ENCODE peak calls at places on chromosome 2, in six cellular contexts. One of them, this sample, is unnamed.

GRCh38 chr2:79622508-79622907 is 109.7 kb downstream of the CTNNA2 start:
- DNase-seq in K562: no peak
- DNase-seq in HL-60: no peak
- DNase-seq in H1: no peak
- DNase-seq in SK-N-SH: no peak
- DNase-seq in HepG2: no peak
- DNase-seq in this sample: no peak

GRCh38 chr2:168244318-168244717 is 3.1 kb downstream of the STK39 start:
- DNase-seq in K562: no peak
- DNase-seq in HL-60: no peak
- DNase-seq in H1: no peak
- DNase-seq in SK-N-SH: no peak
- DNase-seq in HepG2: peak
- DNase-seq in this sample: no peak

GRCh38 chr2:96874099-96874831 is 4.4 kb upstream of the SEMA4C start:
- DNase-seq in K562: peak
- DNase-seq in HL-60: no peak
- DNase-seq in H1: no peak
- DNase-seq in SK-N-SH: no peak
- DNase-seq in HepG2: no peak
- DNase-seq in this sample: peak

GRCh38 chr2:84832772-84833461 is 48.0 kb downstream of the TRABD2A start:
- DNase-seq in K562: no peak
- DNase-seq in HL-60: peak
- DNase-seq in H1: no peak
- DNase-seq in SK-N-SH: no peak
- DNase-seq in HepG2: no peak
- DNase-seq in this sample: peak

GRCh38 chr2:68278169-68278568 is 25.8 kb upstream of the PPP3R1 start:
- DNase-seq in K562: no peak
- DNase-seq in HL-60: no peak
- DNase-seq in H1: no peak
- DNase-seq in SK-N-SH: no peak
- DNase-seq in HepG2: no peak
- DNase-seq in this sample: no peak

GRCh38 chr2:238346539-238346938 is 26.2 kb downstream of the TRAF3IP1 start:
- DNase-seq in K562: no peak
- DNase-seq in HL-60: no peak
- DNase-seq in H1: no peak
- DNase-seq in SK-N-SH: no peak
- DNase-seq in HepG2: no peak
- DNase-seq in this sample: no peak

GRCh38 chr2:197838036-197838435 is 33.6 kb downstream of the PLCL1 start:
- DNase-seq in K562: no peak
- DNase-seq in HL-60: no peak
- DNase-seq in H1: no peak
- DNase-seq in SK-N-SH: no peak
- DNase-seq in HepG2: no peak
- DNase-seq in this sample: peak

GRCh38 chr2:107687087-107687486 is 139.6 kb upstream of the RGPD4 start:
- DNase-seq in K562: no peak
- DNase-seq in HL-60: no peak
- DNase-seq in H1: no peak
- DNase-seq in SK-N-SH: no peak
- DNase-seq in HepG2: no peak
- DNase-seq in this sample: no peak

GRCh38 chr2:104746790-104747320 is 107.1 kb upstream of the POU3F3 start:
- DNase-seq in K562: no peak
- DNase-seq in HL-60: no peak
- DNase-seq in H1: no peak
- DNase-seq in SK-N-SH: no peak
- DNase-seq in HepG2: no peak
- DNase-seq in this sample: no peak

GRCh38 chr2:171279983-171280790 is 119.5 kb upstream of the TLK1 start:
- DNase-seq in K562: no peak
- DNase-seq in HL-60: no peak
- DNase-seq in H1: no peak
- DNase-seq in SK-N-SH: no peak
- DNase-seq in HepG2: peak
- DNase-seq in this sample: no peak

GRCh38 chr2:226995625-226996041 is 159.8 kb downstream of the RHBDD1 start:
- DNase-seq in K562: no peak
- DNase-seq in HL-60: no peak
- DNase-seq in H1: no peak
- DNase-seq in SK-N-SH: no peak
- DNase-seq in HepG2: no peak
- DNase-seq in this sample: no peak

GRCh38 chr2:105220604-105221003 is 20.9 kb upstream of the GPR45 start:
- DNase-seq in K562: no peak
- DNase-seq in HL-60: no peak
- DNase-seq in H1: no peak
- DNase-seq in SK-N-SH: peak
- DNase-seq in HepG2: no peak
- DNase-seq in this sample: no peak

GRCh38 chr2:29361255-29361654 is 246.0 kb downstream of the CLIP4 start:
- DNase-seq in K562: no peak
- DNase-seq in HL-60: no peak
- DNase-seq in H1: no peak
- DNase-seq in SK-N-SH: no peak
- DNase-seq in HepG2: no peak
- DNase-seq in this sample: no peak

GRCh38 chr2:43792653-43793052 is 18.8 kb downstream of the DYNC2LI1 start:
- DNase-seq in K562: no peak
- DNase-seq in HL-60: no peak
- DNase-seq in H1: no peak
- DNase-seq in SK-N-SH: no peak
- DNase-seq in HepG2: no peak
- DNase-seq in this sample: peak

GRCh38 chr2:48860391-48860790 is 104.9 kb upstream of the LHCGR start:
- DNase-seq in K562: no peak
- DNase-seq in HL-60: no peak
- DNase-seq in H1: no peak
- DNase-seq in SK-N-SH: no peak
- DNase-seq in HepG2: no peak
- DNase-seq in this sample: no peak

GRCh38 chr2:181777654-181778053 is 97.3 kb upstream of the NEUROD1 start:
- DNase-seq in K562: no peak
- DNase-seq in HL-60: no peak
- DNase-seq in H1: no peak
- DNase-seq in SK-N-SH: no peak
- DNase-seq in HepG2: no peak
- DNase-seq in this sample: no peak

GRCh38 chr2:84293791-84294380 is 165.2 kb downstream of the SUCLG1 start:
- DNase-seq in K562: no peak
- DNase-seq in HL-60: no peak
- DNase-seq in H1: no peak
- DNase-seq in SK-N-SH: no peak
- DNase-seq in HepG2: peak
- DNase-seq in this sample: no peak

GRCh38 chr2:6917761-6918421 is 679 bp downstream of the RNF144A start:
- DNase-seq in K562: no peak
- DNase-seq in HL-60: no peak
- DNase-seq in H1: peak
- DNase-seq in SK-N-SH: no peak
- DNase-seq in HepG2: no peak
- DNase-seq in this sample: no peak

GRCh38 chr2:7097353-7097895 is 180.2 kb downstream of the RNF144A start:
- DNase-seq in K562: peak
- DNase-seq in HL-60: peak
- DNase-seq in H1: peak
- DNase-seq in SK-N-SH: peak
- DNase-seq in HepG2: peak
- DNase-seq in this sample: peak

GRCh38 chr2:20067992-20068727 is 16.7 kb upstream of the LAPTM4A start:
- DNase-seq in K562: no peak
- DNase-seq in HL-60: no peak
- DNase-seq in H1: no peak
- DNase-seq in SK-N-SH: no peak
- DNase-seq in HepG2: no peak
- DNase-seq in this sample: no peak

GRCh38 chr2:74975016-74975415 is 16.6 kb downstream of the POLE4 start:
- DNase-seq in K562: no peak
- DNase-seq in HL-60: no peak
- DNase-seq in H1: no peak
- DNase-seq in SK-N-SH: no peak
- DNase-seq in HepG2: no peak
- DNase-seq in this sample: no peak

GRCh38 chr2:8120979-8121825 is 560.7 kb upstream of the ID2 start:
- DNase-seq in K562: no peak
- DNase-seq in HL-60: no peak
- DNase-seq in H1: no peak
- DNase-seq in SK-N-SH: no peak
- DNase-seq in HepG2: peak
- DNase-seq in this sample: no peak

GRCh38 chr2:74317696-74318095 is 25.5 kb downstream of the SLC4A5 start:
- DNase-seq in K562: no peak
- DNase-seq in HL-60: no peak
- DNase-seq in H1: peak
- DNase-seq in SK-N-SH: no peak
- DNase-seq in HepG2: no peak
- DNase-seq in this sample: no peak

GRCh38 chr2:68251855-68252406 is 401 bp downstream of the PPP3R1 start:
- DNase-seq in K562: peak
- DNase-seq in HL-60: no peak
- DNase-seq in H1: peak
- DNase-seq in SK-N-SH: peak
- DNase-seq in HepG2: no peak
- DNase-seq in this sample: no peak

GRCh38 chr2:160375802-160376469 is 117.7 kb downstream of the RBMS1 start:
- DNase-seq in K562: no peak
- DNase-seq in HL-60: no peak
- DNase-seq in H1: no peak
- DNase-seq in SK-N-SH: no peak
- DNase-seq in HepG2: no peak
- DNase-seq in this sample: no peak

DNA sequence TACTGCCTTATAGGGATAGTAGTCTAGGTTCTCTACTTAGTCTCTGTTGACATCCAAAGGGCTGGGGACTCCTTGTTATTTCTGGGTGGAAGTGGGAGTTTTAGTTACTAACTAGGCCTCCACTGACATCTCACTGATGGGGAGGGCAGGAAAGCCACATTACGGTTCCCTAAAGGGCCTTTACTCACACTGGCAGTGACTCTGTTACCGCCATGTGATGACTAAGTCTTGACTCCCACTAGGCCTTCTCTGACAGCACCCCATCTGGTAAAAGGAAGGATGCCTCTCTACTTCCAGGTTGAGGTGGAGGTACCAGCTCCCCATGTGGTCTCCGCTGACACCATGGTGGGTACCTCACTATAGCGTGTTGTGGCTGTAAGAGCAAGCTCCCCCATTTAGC is 14.0 kb upstream of the BCL2L11 start:
- DNase-seq in K562: no peak
- DNase-seq in HL-60: no peak
- DNase-seq in H1: no peak
- DNase-seq in SK-N-SH: no peak
- DNase-seq in HepG2: no peak
- DNase-seq in this sample: no peak
- TF ChIP-seq GABPA in K562: no peak
- TF ChIP-seq GABPA in HL-60: no peak
- TF ChIP-seq GABPA in H1: no peak
- TF ChIP-seq GABPA in SK-N-SH: no peak
- TF ChIP-seq GABPA in HepG2: no peak
- TF ChIP-seq GABPA in this sample: no peak

GRCh38 chr2:207418422-207418821 is 111.3 kb upstream of the CREB1 start:
- DNase-seq in K562: no peak
- DNase-seq in HL-60: no peak
- DNase-seq in H1: no peak
- DNase-seq in SK-N-SH: peak
- DNase-seq in HepG2: no peak
- DNase-seq in this sample: no peak
- TF ChIP-seq GABPA in K562: no peak
- TF ChIP-seq GABPA in HL-60: no peak
- TF ChIP-seq GABPA in H1: no peak
- TF ChIP-seq GABPA in SK-N-SH: no peak
- TF ChIP-seq GABPA in HepG2: no peak
- TF ChIP-seq GABPA in this sample: no peak

GRCh38 chr2:16155351-16156145 is 215.2 kb downstream of the MYCN start:
- DNase-seq in K562: no peak
- DNase-seq in HL-60: no peak
- DNase-seq in H1: no peak
- DNase-seq in SK-N-SH: no peak
- DNase-seq in HepG2: no peak
- DNase-seq in this sample: no peak

GRCh38 chr2:16152928-16153753 is 212.8 kb downstream of the MYCN start:
- DNase-seq in K562: no peak
- DNase-seq in HL-60: no peak
- DNase-seq in H1: no peak
- DNase-seq in SK-N-SH: no peak
- DNase-seq in HepG2: no peak
- DNase-seq in this sample: no peak

GRCh38 chr2:16154501-16155280 is 214.3 kb downstream of the MYCN start:
- DNase-seq in K562: no peak
- DNase-seq in HL-60: no peak
- DNase-seq in H1: no peak
- DNase-seq in SK-N-SH: no peak
- DNase-seq in HepG2: no peak
- DNase-seq in this sample: no peak

GRCh38 chr2:16153754-16154035 is 213.3 kb downstream of the MYCN start:
- DNase-seq in K562: no peak
- DNase-seq in HL-60: no peak
- DNase-seq in H1: no peak
- DNase-seq in SK-N-SH: no peak
- DNase-seq in HepG2: no peak
- DNase-seq in this sample: no peak

GRCh38 chr2:16154061-16154460 is 213.7 kb downstream of the MYCN start:
- DNase-seq in K562: no peak
- DNase-seq in HL-60: no peak
- DNase-seq in H1: no peak
- DNase-seq in SK-N-SH: no peak
- DNase-seq in HepG2: no peak
- DNase-seq in this sample: no peak
- TF ChIP-seq GABPA in K562: no peak
- TF ChIP-seq GABPA in HL-60: no peak
- TF ChIP-seq GABPA in H1: no peak
- TF ChIP-seq GABPA in SK-N-SH: no peak
- TF ChIP-seq GABPA in HepG2: no peak
- TF ChIP-seq GABPA in this sample: no peak

GRCh38 chr2:70936165-70936978 is 672 bp downstream of the ATP6V1B1 start:
- DNase-seq in K562: no peak
- DNase-seq in HL-60: no peak
- DNase-seq in H1: peak
- DNase-seq in SK-N-SH: no peak
- DNase-seq in HepG2: no peak
- DNase-seq in this sample: no peak

GRCh38 chr2:70935468-70936164 is at the start of gene ATP6V1B1:
- DNase-seq in K562: no peak
- DNase-seq in HL-60: no peak
- DNase-seq in H1: peak
- DNase-seq in SK-N-SH: no peak
- DNase-seq in HepG2: peak
- DNase-seq in this sample: no peak

GRCh38 chr2:70937866-70938579 is 2.3 kb downstream of the ATP6V1B1 start:
- DNase-seq in K562: no peak
- DNase-seq in HL-60: no peak
- DNase-seq in H1: peak
- DNase-seq in SK-N-SH: no peak
- DNase-seq in HepG2: peak
- DNase-seq in this sample: no peak

GRCh38 chr2:70938580-70938938 is 2.9 kb downstream of the ATP6V1B1 start:
- DNase-seq in K562: no peak
- DNase-seq in HL-60: no peak
- DNase-seq in H1: no peak
- DNase-seq in SK-N-SH: no peak
- DNase-seq in HepG2: no peak
- DNase-seq in this sample: no peak

GRCh38 chr2:70936979-70937811 is 1.5 kb downstream of the ATP6V1B1 start:
- DNase-seq in K562: no peak
- DNase-seq in HL-60: no peak
- DNase-seq in H1: peak
- DNase-seq in SK-N-SH: no peak
- DNase-seq in HepG2: no peak
- DNase-seq in this sample: no peak
- TF ChIP-seq GABPA in K562: no peak
- TF ChIP-seq GABPA in HL-60: no peak
- TF ChIP-seq GABPA in H1: no peak
- TF ChIP-seq GABPA in SK-N-SH: no peak
- TF ChIP-seq GABPA in HepG2: no peak
- TF ChIP-seq GABPA in this sample: no peak